ENCODE peak calls at places on chromosomes 4 and X, in nine cellular contexts. B is cardiac muscle cell; F is nucleus accumbens; Y is aorta; I is NB4; T is fibroblast of lung; N is GM04503; K is stimulated activated CD8-positive, alpha-beta memory T cell treated with anti-CD3 and anti-CD28 coated beads, Interleukin-15, amount 100 ng/mL, for 4 hours; A is omental fat pad. P is an unnamed sample.

GRCh38 chr4:56613101-56613862 is 67.8 kb downstream of the HOPX start:
- DNase-seq in B (no peak), T (peak), Y (no peak), I (no peak), A (no peak), F (no peak), K (no peak), N (peak), P (peak)

GRCh38 chr4:24805566-24805965 is 10.2 kb downstream of the SOD3 start:
- DNase-seq in K (no peak), Y (no peak), I (no peak), F (no peak), B (no peak), N (no peak), T (no peak), A (no peak), P (no peak)

GRCh38 chrX:42102586-42103282 is 179.4 kb upstream of the CASK start:
- DNase-seq in Y (peak), T (peak), B (no peak), F (no peak), K (no peak), A (no peak), N (no peak), I (no peak), P (no peak)

GRCh38 chr4:27638163-27638915 is 777.7 kb downstream of the STIM2 start:
- DNase-seq in B (peak), A (no peak), I (no peak), F (no peak), T (peak), K (no peak), N (no peak), Y (no peak), P (no peak)

GRCh38 chr4:124873361-124874171 is 161.0 kb upstream of the ANKRD50 start:
- DNase-seq in I (no peak), T (no peak), K (no peak), Y (no peak), A (no peak), N (no peak), B (no peak), F (no peak), P (no peak)

GRCh38 chr4:212438-213174 is 88.3 kb downstream of the ZNF718 start:
- DNase-seq in T (peak), I (no peak), A (peak), Y (peak), F (peak), N (peak), K (no peak), B (peak), P (no peak)

GRCh38 chr4:125368684-125369083 is 53.9 kb downstream of the FAT4 start:
- DNase-seq in N (peak), F (no peak), B (no peak), T (peak), I (no peak), A (no peak), K (no peak), Y (no peak), P (peak)

GRCh38 chr4:71472946-71473345 is 134.1 kb downstream of the SLC4A4 start:
- DNase-seq in N (peak), K (no peak), I (no peak), T (peak), Y (no peak), F (no peak), A (no peak), B (no peak), P (peak)

GRCh38 chr4:13860126-13860525 is 232.6 kb upstream of the BOD1L1 start:
- DNase-seq in A (no peak), B (no peak), I (peak), T (no peak), N (no peak), F (peak), Y (no peak), K (no peak), P (peak)

GRCh38 chrX:101206471-101206870 is 13.1 kb upstream of the DRP2 start:
- DNase-seq in B (peak), A (no peak), T (peak), K (no peak), N (no peak), Y (no peak), I (peak), F (no peak), P (peak)

GRCh38 chr4:54513231-54513630 is 144.5 kb upstream of the KIT start:
- DNase-seq in B (no peak), I (no peak), N (peak), T (peak), F (no peak), A (no peak), K (no peak), Y (peak), P (peak)

GRCh38 chr4:148224476-148224875 is 217.7 kb downstream of the NR3C2 start:
- DNase-seq in Y (no peak), T (no peak), F (no peak), A (no peak), B (no peak), I (no peak), N (no peak), K (no peak), P (no peak)

GRCh38 chrX:132622130-132622529 is 133.3 kb upstream of the MBNL3 start:
- DNase-seq in F (no peak), A (no peak), Y (no peak), B (no peak), T (peak), I (peak), N (no peak), K (no peak), P (peak)

GRCh38 chrX:72060196-72060974 is 71.3 kb downstream of the RTL5 start:
- DNase-seq in F (peak), T (no peak), K (no peak), Y (no peak), A (no peak), B (peak), N (no peak), I (no peak), P (peak)

GRCh38 chr4:139278956-139279722 is 886 bp downstream of the MGARP start:
- DNase-seq in B (no peak), I (no peak), K (no peak), Y (no peak), F (no peak), T (peak), N (no peak), A (no peak), P (no peak)

GRCh38 chrX:47796433-47796906 is 40.2 kb upstream of the ZNF81 start:
- DNase-seq in F (no peak), K (no peak), B (no peak), T (peak), N (peak), A (no peak), I (no peak), Y (no peak), P (peak)

GRCh38 chr4:90099795-90100194 is 27.4 kb upstream of the CCSER1 start:
- DNase-seq in A (no peak), Y (no peak), I (peak), B (no peak), K (no peak), F (no peak), T (peak), N (no peak), P (no peak)

GRCh38 chr4:33184684-33185083 is 2464.5 kb downstream of the PCDH7 start:
- DNase-seq in K (no peak), I (peak), Y (no peak), B (no peak), A (no peak), F (no peak), T (peak), N (no peak), P (no peak)

GRCh38 chrX:137428251-137428661 is 137.7 kb upstream of the ZIC3 start:
- DNase-seq in Y (no peak), F (no peak), I (no peak), A (no peak), B (peak), K (no peak), T (no peak), N (no peak), P (no peak)

GRCh38 chr4:155946486-155946885 is 7.2 kb downstream of the CTSO start:
- DNase-seq in T (peak), N (no peak), A (no peak), Y (no peak), I (no peak), K (no peak), B (peak), F (no peak), P (peak)

GRCh38 chrX:154469114-154469513 is 10.0 kb downstream of the LAGE3 start:
- DNase-seq in B (no peak), Y (no peak), A (no peak), N (no peak), T (no peak), F (no peak), K (no peak), I (no peak), P (no peak)

GRCh38 chr4:124318292-124318691 is 394.2 kb downstream of the ANKRD50 start:
- DNase-seq in Y (no peak), B (no peak), F (no peak), A (no peak), K (no peak), N (no peak), I (no peak), T (no peak), P (no peak)

GRCh38 chr4:145788765-145789164 is 108.8 kb downstream of the C4orf51 start:
- DNase-seq in K (no peak), T (no peak), A (no peak), F (no peak), N (no peak), I (no peak), B (no peak), Y (no peak), P (no peak)

GRCh38 chr4:60400599-60400998 is 799.5 kb upstream of the ADGRL3 start:
- DNase-seq in B (no peak), A (no peak), N (no peak), F (no peak), Y (no peak), T (no peak), I (no peak), K (no peak), P (no peak)

GRCh38 chrX:17944833-17945497 is 83.9 kb upstream of the RAI2 start:
- DNase-seq in F (no peak), B (peak), K (no peak), N (no peak), I (peak), A (no peak), T (no peak), Y (no peak), P (peak)

GRCh38 chrX:16484338-16484737 is 165.6 kb upstream of the S100G start:
- DNase-seq in T (peak), I (peak), B (no peak), Y (peak), K (peak), F (peak), A (no peak), N (peak), P (peak)

GRCh38 chr4:39043058-39043696 is 11.0 kb upstream of the TMEM156 start:
- DNase-seq in A (no peak), T (peak), B (no peak), K (no peak), I (no peak), Y (no peak), N (no peak), F (no peak), P (peak)

GRCh38 chrX:109281478-109282275 is 200.2 kb downstream of the GUCY2F start:
- DNase-seq in Y (no peak), K (no peak), A (no peak), N (no peak), I (no peak), B (peak), F (no peak), T (peak), P (no peak)

GRCh38 chr4:183600189-183600685 is 58.7 kb downstream of the RWDD4 start:
- DNase-seq in Y (no peak), T (no peak), I (peak), F (no peak), K (no peak), B (no peak), N (no peak), A (no peak), P (no peak)

GRCh38 chr4:38868055-38868965 is 704 bp downstream of the FAM114A1 start:
- DNase-seq in Y (peak), F (no peak), I (no peak), K (no peak), B (peak), T (peak), N (no peak), A (no peak), P (peak)

GRCh38 chr4:169659736-169660670 is 39.6 kb downstream of the CLCN3 start:
- DNase-seq in A (peak), K (peak), Y (peak), B (peak), I (peak), N (peak), T (peak), F (peak), P (peak)

GRCh38 chrX:103791233-103791632 is 14.6 kb downstream of the PLP1 start:
- DNase-seq in K (no peak), F (no peak), I (no peak), A (no peak), N (no peak), B (no peak), Y (no peak), T (peak), P (peak)